ENCODE peak calls at places on chromosomes 7 and 10, in six cellular contexts. R is GM12865, Y is colonic mucosa, W is A549, F is HepG2, P is mammary epithelial cell. K is an unnamed sample.

GRCh38 chr7:129006636-129007414 is 48.1 kb downstream of the TNPO3 start:
- DNase-seq in R (no peak), Y (no peak), W (no peak), F (no peak), P (peak; percentile 0), K (no peak)

GRCh38 chr7:13826752-13827151 is 162.7 kb downstream of the ETV1 start:
- DNase-seq in R (no peak), Y (no peak), W (no peak), F (no peak), P (peak; percentile 63), K (peak; percentile 59)

GRCh38 chr7:1099637-1100036 is 11.7 kb downstream of the GPER1 start:
- DNase-seq in R (no peak), Y (no peak), W (no peak), F (no peak), P (no peak), K (no peak)

GRCh38 chr7:98467570-98468312 is 66.9 kb upstream of the BAIAP2L1 start:
- DNase-seq in R (no peak), Y (no peak), W (no peak), F (no peak), P (no peak), K (no peak)

GRCh38 chr7:64515330-64515729 is 47.5 kb downstream of the ZNF680 start:
- DNase-seq in R (no peak), Y (no peak), W (no peak), F (no peak), P (peak; percentile 39), K (peak; percentile 61)

GRCh38 chr10:86950349-86950748 is 7.1 kb downstream of the MMRN2 start:
- DNase-seq in R (no peak), Y (no peak), W (no peak), F (no peak), P (no peak), K (no peak)

GRCh38 chr10:128203028-128203427 is 76.8 kb upstream of the MKI67 start:
- DNase-seq in R (no peak), Y (no peak), W (no peak), F (no peak), P (no peak), K (no peak)

GRCh38 chr10:71729023-71729649 is 9.6 kb upstream of the C10orf105 start:
- DNase-seq in R (no peak), Y (peak; percentile 93), W (peak; percentile 54), F (peak; percentile 8), P (peak; percentile 68), K (no peak)

GRCh38 chr10:80382989-80383388 is 25.4 kb upstream of the PRXL2A start:
- DNase-seq in R (peak; percentile 74), Y (peak; percentile 40), W (peak; percentile 36), F (peak; percentile 40), P (peak; percentile 27), K (peak; percentile 62)

GRCh38 chr7:151945224-151945623 is 11.0 kb upstream of the GALNTL5 start:
- DNase-seq in R (no peak), Y (no peak), W (no peak), F (no peak), P (no peak), K (no peak)
- H3K4me3 ChIP-seq in R (no peak overlapping the region), Y (no peak overlapping the region), W (no peak overlapping the region), F (no peak overlapping the region), P (no peak overlapping the region), K (no peak overlapping the region)

GRCh38 chr7:51521649-51522048 is 205.0 kb upstream of the COBL start:
- DNase-seq in R (no peak), Y (no peak), W (no peak), F (no peak), P (no peak), K (no peak)

GRCh38 chr7:51521054-51521453 is 204.4 kb upstream of the COBL start:
- DNase-seq in R (no peak), Y (no peak), W (no peak), F (no peak), P (no peak), K (no peak)
- TF ChIP-seq CTCF in R (no peak), Y (no peak), W (no peak), F (no peak), P (no peak), K (no peak)

DNA sequence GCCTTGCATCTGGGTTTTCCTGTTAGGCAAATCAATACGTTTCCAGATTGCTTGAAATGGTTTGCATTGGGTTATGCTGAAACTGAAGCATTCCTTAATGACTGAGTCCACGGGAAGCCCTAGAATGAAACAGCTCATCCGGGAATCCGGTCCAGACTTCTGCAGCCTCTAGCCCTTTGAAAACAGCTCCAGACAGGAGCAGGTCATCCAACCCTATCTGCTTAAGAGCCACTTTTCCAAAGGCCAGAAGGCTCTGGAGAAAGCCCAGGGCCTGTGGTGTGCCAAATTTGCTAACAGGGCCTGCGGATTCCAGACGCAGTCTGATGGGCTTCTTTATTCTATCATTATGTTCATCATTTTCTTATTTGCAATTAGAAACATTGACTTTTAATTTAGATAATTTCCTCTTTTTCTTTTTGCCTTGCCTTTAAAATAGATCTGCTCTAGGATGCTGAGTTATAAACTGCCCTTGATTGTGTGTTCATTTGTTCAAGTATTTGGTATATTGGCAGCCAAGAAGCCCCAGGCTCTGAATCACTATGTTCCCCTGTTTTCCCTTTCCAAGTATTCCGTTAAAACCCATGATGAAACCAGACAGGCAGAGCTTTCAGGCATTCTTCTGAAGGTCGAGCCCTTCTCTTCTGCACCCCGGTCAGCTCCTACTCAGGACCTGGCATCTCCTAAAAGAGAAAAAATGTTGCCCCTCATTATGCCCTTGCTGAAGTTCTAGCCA is 265.3 kb downstream of the SKIDA1 start:
- DNase-seq in R (no peak), Y (no peak), W (no peak), F (no peak), P (no peak), K (peak; percentile 35)
- H3K4me3 ChIP-seq in R (no peak overlapping the region), Y (no peak overlapping the region), W (no peak overlapping the region), F (no peak overlapping the region), P (no peak overlapping the region), K (no peak overlapping the region)

GRCh38 chr10:14891151-14891550 is 12.5 kb downstream of the SUV39H2 start:
- DNase-seq in R (no peak), Y (no peak), W (no peak), F (no peak), P (no peak), K (no peak)

GRCh38 chr10:14884082-14884481 is 5.4 kb downstream of the SUV39H2 start:
- DNase-seq in R (no peak), Y (no peak), W (no peak), F (no peak), P (no peak), K (no peak)

GRCh38 chr10:14889318-14889717 is 10.7 kb downstream of the SUV39H2 start:
- DNase-seq in R (peak; percentile 23), Y (no peak), W (peak; percentile 18), F (no peak), P (no peak), K (peak; percentile 22)
- TF ChIP-seq CTCF in R (peak; percentile 16), Y (no peak), W (no peak), F (no peak), P (no peak), K (peak; percentile 43)

DNA sequence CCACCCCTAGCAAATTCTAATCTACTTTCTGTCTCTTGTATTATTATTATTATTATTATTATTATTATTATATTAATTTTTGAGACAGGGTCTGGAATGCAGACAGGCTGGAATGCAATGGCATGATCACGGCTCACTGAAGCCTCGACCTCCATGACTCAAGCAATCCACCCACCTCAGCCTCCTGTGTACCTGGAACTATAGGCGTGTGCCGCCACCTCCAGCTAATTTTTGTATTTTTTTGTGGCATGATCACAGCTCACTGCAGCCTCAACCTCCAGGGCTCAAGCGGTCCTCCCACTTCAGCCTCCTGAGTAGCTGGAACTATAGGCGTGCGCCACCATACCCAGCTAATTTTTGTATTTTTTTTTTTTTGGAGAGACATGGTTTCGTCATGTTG is 2.6 kb upstream of the TMEM139 start:
- DNase-seq in R (no peak), Y (no peak), W (no peak), F (no peak), P (no peak), K (no peak)
- H3K4me3 ChIP-seq in R (no peak overlapping the region), Y (no peak overlapping the region), W (no peak overlapping the region), F (no peak overlapping the region), P (no peak overlapping the region), K (no peak overlapping the region)